ENCODE peak calls at places on chromosomes 12 and 14, in nine cellular contexts. One of them, this sample, is unnamed.

GRCh38 chr12:111024205-111024794 is 103.9 kb upstream of the MYL2 start:
- DNase-seq in LoVo: peak
- DNase-seq in AG20443: peak
- DNase-seq in stimulated activated CD4-positive, alpha-beta T cell treated with anti-CD3 and anti-CD28 coated beads, Interleukin-12 subunit alpha, Interleukin-12 subunit beta, amount 100 ng/mL, for 4 hours: peak
- DNase-seq in Karpas-422: peak
- DNase-seq in Peyer's patch: peak
- DNase-seq in mucosa of gallbladder: peak
- DNase-seq in AG08395: peak
- DNase-seq in ELR: peak
- DNase-seq in this sample: peak

GRCh38 chr12:82651489-82651888 is 35.2 kb upstream of the TMTC2 start:
- DNase-seq in stimulated activated CD4-positive, alpha-beta T cell treated with anti-CD3 and anti-CD28 coated beads, Interleukin-12 subunit alpha, Interleukin-12 subunit beta, amount 100 ng/mL, for 4 hours: no peak
- DNase-seq in AG20443: no peak
- DNase-seq in ELR: no peak
- DNase-seq in Karpas-422: no peak
- DNase-seq in Peyer's patch: no peak
- DNase-seq in LoVo: peak
- DNase-seq in AG08395: no peak
- DNase-seq in mucosa of gallbladder: no peak
- DNase-seq in this sample: no peak

GRCh38 chr12:4084631-4085030 is 188.9 kb upstream of the CCND2 start:
- DNase-seq in stimulated activated CD4-positive, alpha-beta T cell treated with anti-CD3 and anti-CD28 coated beads, Interleukin-12 subunit alpha, Interleukin-12 subunit beta, amount 100 ng/mL, for 4 hours: no peak
- DNase-seq in AG20443: no peak
- DNase-seq in mucosa of gallbladder: no peak
- DNase-seq in LoVo: no peak
- DNase-seq in ELR: no peak
- DNase-seq in Peyer's patch: no peak
- DNase-seq in Karpas-422: no peak
- DNase-seq in AG08395: no peak
- DNase-seq in this sample: no peak

GRCh38 chr14:94539181-94539580 is 22.1 kb upstream of the SERPINA4 start:
- DNase-seq in LoVo: no peak
- DNase-seq in AG20443: no peak
- DNase-seq in stimulated activated CD4-positive, alpha-beta T cell treated with anti-CD3 and anti-CD28 coated beads, Interleukin-12 subunit alpha, Interleukin-12 subunit beta, amount 100 ng/mL, for 4 hours: no peak
- DNase-seq in ELR: no peak
- DNase-seq in Peyer's patch: no peak
- DNase-seq in mucosa of gallbladder: no peak
- DNase-seq in AG08395: no peak
- DNase-seq in Karpas-422: no peak
- DNase-seq in this sample: no peak

GRCh38 chr14:101520621-101521305 is 40.5 kb upstream of the DIO3 start:
- DNase-seq in mucosa of gallbladder: peak
- DNase-seq in Karpas-422: no peak
- DNase-seq in AG08395: peak
- DNase-seq in stimulated activated CD4-positive, alpha-beta T cell treated with anti-CD3 and anti-CD28 coated beads, Interleukin-12 subunit alpha, Interleukin-12 subunit beta, amount 100 ng/mL, for 4 hours: no peak
- DNase-seq in AG20443: peak
- DNase-seq in LoVo: no peak
- DNase-seq in ELR: no peak
- DNase-seq in Peyer's patch: no peak
- DNase-seq in this sample: no peak

GRCh38 chr12:69688496-69689427 is 10.3 kb downstream of the BEST3 start:
- DNase-seq in stimulated activated CD4-positive, alpha-beta T cell treated with anti-CD3 and anti-CD28 coated beads, Interleukin-12 subunit alpha, Interleukin-12 subunit beta, amount 100 ng/mL, for 4 hours: peak
- DNase-seq in AG20443: peak
- DNase-seq in ELR: peak
- DNase-seq in Karpas-422: peak
- DNase-seq in AG08395: peak
- DNase-seq in mucosa of gallbladder: peak
- DNase-seq in Peyer's patch: no peak
- DNase-seq in LoVo: peak
- DNase-seq in this sample: no peak

GRCh38 chr14:101734241-101734847 is 27.2 kb upstream of the PPP2R5C start:
- DNase-seq in AG20443: no peak
- DNase-seq in ELR: no peak
- DNase-seq in Karpas-422: no peak
- DNase-seq in LoVo: no peak
- DNase-seq in mucosa of gallbladder: no peak
- DNase-seq in AG08395: no peak
- DNase-seq in stimulated activated CD4-positive, alpha-beta T cell treated with anti-CD3 and anti-CD28 coated beads, Interleukin-12 subunit alpha, Interleukin-12 subunit beta, amount 100 ng/mL, for 4 hours: no peak
- DNase-seq in Peyer's patch: no peak
- DNase-seq in this sample: no peak

GRCh38 chr12:2854669-2855453 is 2.0 kb downstream of the TEX52 start:
- DNase-seq in ELR: no peak
- DNase-seq in stimulated activated CD4-positive, alpha-beta T cell treated with anti-CD3 and anti-CD28 coated beads, Interleukin-12 subunit alpha, Interleukin-12 subunit beta, amount 100 ng/mL, for 4 hours: no peak
- DNase-seq in AG08395: no peak
- DNase-seq in LoVo: no peak
- DNase-seq in mucosa of gallbladder: no peak
- DNase-seq in AG20443: no peak
- DNase-seq in Karpas-422: no peak
- DNase-seq in Peyer's patch: no peak
- DNase-seq in this sample: no peak

GRCh38 chr12:127179199-127179598 is 1087.8 kb upstream of the TMEM132C start:
- DNase-seq in Karpas-422: no peak
- DNase-seq in AG20443: peak
- DNase-seq in LoVo: no peak
- DNase-seq in AG08395: peak
- DNase-seq in ELR: peak
- DNase-seq in Peyer's patch: no peak
- DNase-seq in mucosa of gallbladder: no peak
- DNase-seq in stimulated activated CD4-positive, alpha-beta T cell treated with anti-CD3 and anti-CD28 coated beads, Interleukin-12 subunit alpha, Interleukin-12 subunit beta, amount 100 ng/mL, for 4 hours: no peak
- DNase-seq in this sample: no peak

GRCh38 chr14:95696741-95697140 is 10.5 kb downstream of the TCL1B start:
- DNase-seq in ELR: no peak
- DNase-seq in Peyer's patch: no peak
- DNase-seq in Karpas-422: no peak
- DNase-seq in AG20443: no peak
- DNase-seq in stimulated activated CD4-positive, alpha-beta T cell treated with anti-CD3 and anti-CD28 coated beads, Interleukin-12 subunit alpha, Interleukin-12 subunit beta, amount 100 ng/mL, for 4 hours: no peak
- DNase-seq in LoVo: no peak
- DNase-seq in AG08395: no peak
- DNase-seq in mucosa of gallbladder: no peak
- DNase-seq in this sample: no peak

GRCh38 chr12:63068857-63069442 is 82.1 kb downstream of the AVPR1A start:
- DNase-seq in LoVo: peak
- DNase-seq in Karpas-422: peak
- DNase-seq in mucosa of gallbladder: peak
- DNase-seq in stimulated activated CD4-positive, alpha-beta T cell treated with anti-CD3 and anti-CD28 coated beads, Interleukin-12 subunit alpha, Interleukin-12 subunit beta, amount 100 ng/mL, for 4 hours: no peak
- DNase-seq in Peyer's patch: no peak
- DNase-seq in AG20443: peak
- DNase-seq in AG08395: peak
- DNase-seq in ELR: peak
- DNase-seq in this sample: no peak

GRCh38 chr14:32121948-32122347 is 44.8 kb downstream of the ARHGAP5 start:
- DNase-seq in mucosa of gallbladder: no peak
- DNase-seq in AG20443: no peak
- DNase-seq in Peyer's patch: no peak
- DNase-seq in stimulated activated CD4-positive, alpha-beta T cell treated with anti-CD3 and anti-CD28 coated beads, Interleukin-12 subunit alpha, Interleukin-12 subunit beta, amount 100 ng/mL, for 4 hours: no peak
- DNase-seq in LoVo: no peak
- DNase-seq in ELR: peak
- DNase-seq in AG08395: no peak
- DNase-seq in Karpas-422: no peak
- DNase-seq in this sample: no peak

GRCh38 chr12:12007001-12007712 is 63.6 kb upstream of the BCL2L14 start:
- DNase-seq in AG08395: no peak
- DNase-seq in AG20443: no peak
- DNase-seq in Karpas-422: no peak
- DNase-seq in mucosa of gallbladder: no peak
- DNase-seq in ELR: peak
- DNase-seq in Peyer's patch: no peak
- DNase-seq in stimulated activated CD4-positive, alpha-beta T cell treated with anti-CD3 and anti-CD28 coated beads, Interleukin-12 subunit alpha, Interleukin-12 subunit beta, amount 100 ng/mL, for 4 hours: peak
- DNase-seq in LoVo: peak
- DNase-seq in this sample: peak

GRCh38 chr14:30375280-30375892 is 183.6 kb upstream of the G2E3 start:
- DNase-seq in Karpas-422: peak
- DNase-seq in AG20443: peak
- DNase-seq in stimulated activated CD4-positive, alpha-beta T cell treated with anti-CD3 and anti-CD28 coated beads, Interleukin-12 subunit alpha, Interleukin-12 subunit beta, amount 100 ng/mL, for 4 hours: peak
- DNase-seq in Peyer's patch: peak
- DNase-seq in LoVo: peak
- DNase-seq in mucosa of gallbladder: peak
- DNase-seq in AG08395: peak
- DNase-seq in ELR: peak
- DNase-seq in this sample: peak

GRCh38 chr14:85154714-85155113 is 375.2 kb upstream of the FLRT2 start:
- DNase-seq in mucosa of gallbladder: no peak
- DNase-seq in ELR: no peak
- DNase-seq in Karpas-422: no peak
- DNase-seq in AG08395: no peak
- DNase-seq in Peyer's patch: no peak
- DNase-seq in LoVo: no peak
- DNase-seq in stimulated activated CD4-positive, alpha-beta T cell treated with anti-CD3 and anti-CD28 coated beads, Interleukin-12 subunit alpha, Interleukin-12 subunit beta, amount 100 ng/mL, for 4 hours: no peak
- DNase-seq in AG20443: no peak
- DNase-seq in this sample: no peak

GRCh38 chr14:51448831-51449665 is 202.7 kb upstream of the FRMD6 start:
- DNase-seq in AG08395: peak
- DNase-seq in mucosa of gallbladder: peak
- DNase-seq in stimulated activated CD4-positive, alpha-beta T cell treated with anti-CD3 and anti-CD28 coated beads, Interleukin-12 subunit alpha, Interleukin-12 subunit beta, amount 100 ng/mL, for 4 hours: no peak
- DNase-seq in Peyer's patch: no peak
- DNase-seq in AG20443: peak
- DNase-seq in ELR: no peak
- DNase-seq in Karpas-422: no peak
- DNase-seq in LoVo: no peak
- DNase-seq in this sample: no peak

GRCh38 chr12:545835-546234 is 86.1 kb downstream of the B4GALNT3 start:
- DNase-seq in AG20443: no peak
- DNase-seq in Karpas-422: no peak
- DNase-seq in ELR: no peak
- DNase-seq in Peyer's patch: no peak
- DNase-seq in stimulated activated CD4-positive, alpha-beta T cell treated with anti-CD3 and anti-CD28 coated beads, Interleukin-12 subunit alpha, Interleukin-12 subunit beta, amount 100 ng/mL, for 4 hours: no peak
- DNase-seq in AG08395: no peak
- DNase-seq in mucosa of gallbladder: no peak
- DNase-seq in LoVo: no peak
- DNase-seq in this sample: no peak

GRCh38 chr12:47717443-47718193 is 7.7 kb downstream of the ENDOU start:
- DNase-seq in Karpas-422: peak
- DNase-seq in Peyer's patch: peak
- DNase-seq in ELR: peak
- DNase-seq in AG08395: peak
- DNase-seq in LoVo: peak
- DNase-seq in mucosa of gallbladder: peak
- DNase-seq in stimulated activated CD4-positive, alpha-beta T cell treated with anti-CD3 and anti-CD28 coated beads, Interleukin-12 subunit alpha, Interleukin-12 subunit beta, amount 100 ng/mL, for 4 hours: peak
- DNase-seq in AG20443: peak
- DNase-seq in this sample: no peak

GRCh38 chr12:28130625-28131598 is 59.3 kb upstream of the CCDC91 start:
- DNase-seq in Karpas-422: no peak
- DNase-seq in stimulated activated CD4-positive, alpha-beta T cell treated with anti-CD3 and anti-CD28 coated beads, Interleukin-12 subunit alpha, Interleukin-12 subunit beta, amount 100 ng/mL, for 4 hours: no peak
- DNase-seq in ELR: peak
- DNase-seq in Peyer's patch: no peak
- DNase-seq in AG08395: peak
- DNase-seq in LoVo: peak
- DNase-seq in mucosa of gallbladder: no peak
- DNase-seq in AG20443: peak
- DNase-seq in this sample: no peak

GRCh38 chr14:63210812-63211211 is 6.6 kb downstream of the RHOJ start:
- DNase-seq in ELR: no peak
- DNase-seq in AG20443: no peak
- DNase-seq in Peyer's patch: no peak
- DNase-seq in stimulated activated CD4-positive, alpha-beta T cell treated with anti-CD3 and anti-CD28 coated beads, Interleukin-12 subunit alpha, Interleukin-12 subunit beta, amount 100 ng/mL, for 4 hours: no peak
- DNase-seq in mucosa of gallbladder: no peak
- DNase-seq in Karpas-422: no peak
- DNase-seq in AG08395: no peak
- DNase-seq in LoVo: no peak
- DNase-seq in this sample: no peak

GRCh38 chr12:94879542-94879941 is 124.0 kb downstream of the NDUFA12 start:
- DNase-seq in mucosa of gallbladder: no peak
- DNase-seq in AG20443: no peak
- DNase-seq in ELR: peak
- DNase-seq in Karpas-422: peak
- DNase-seq in AG08395: no peak
- DNase-seq in stimulated activated CD4-positive, alpha-beta T cell treated with anti-CD3 and anti-CD28 coated beads, Interleukin-12 subunit alpha, Interleukin-12 subunit beta, amount 100 ng/mL, for 4 hours: no peak
- DNase-seq in LoVo: peak
- DNase-seq in Peyer's patch: no peak
- DNase-seq in this sample: no peak

GRCh38 chr12:128603573-128604120 is 220.1 kb downstream of the SLC15A4 start:
- DNase-seq in AG20443: no peak
- DNase-seq in mucosa of gallbladder: no peak
- DNase-seq in stimulated activated CD4-positive, alpha-beta T cell treated with anti-CD3 and anti-CD28 coated beads, Interleukin-12 subunit alpha, Interleukin-12 subunit beta, amount 100 ng/mL, for 4 hours: no peak
- DNase-seq in Karpas-422: no peak
- DNase-seq in Peyer's patch: no peak
- DNase-seq in AG08395: no peak
- DNase-seq in ELR: no peak
- DNase-seq in LoVo: no peak
- DNase-seq in this sample: no peak

GRCh38 chr12:124428136-124428791 is 133.4 kb downstream of the RFLNA start:
- DNase-seq in mucosa of gallbladder: peak
- DNase-seq in Karpas-422: no peak
- DNase-seq in AG20443: peak
- DNase-seq in LoVo: no peak
- DNase-seq in Peyer's patch: no peak
- DNase-seq in ELR: peak
- DNase-seq in stimulated activated CD4-positive, alpha-beta T cell treated with anti-CD3 and anti-CD28 coated beads, Interleukin-12 subunit alpha, Interleukin-12 subunit beta, amount 100 ng/mL, for 4 hours: no peak
- DNase-seq in AG08395: peak
- DNase-seq in this sample: no peak

GRCh38 chr14:26995301-26995700 is 397.5 kb upstream of the NOVA1 start:
- DNase-seq in AG08395: no peak
- DNase-seq in ELR: no peak
- DNase-seq in LoVo: no peak
- DNase-seq in mucosa of gallbladder: no peak
- DNase-seq in Peyer's patch: no peak
- DNase-seq in Karpas-422: no peak
- DNase-seq in stimulated activated CD4-positive, alpha-beta T cell treated with anti-CD3 and anti-CD28 coated beads, Interleukin-12 subunit alpha, Interleukin-12 subunit beta, amount 100 ng/mL, for 4 hours: no peak
- DNase-seq in AG20443: no peak
- DNase-seq in this sample: no peak

GRCh38 chr14:98592611-98593170 is 679.3 kb downstream of the BCL11B start:
- DNase-seq in Peyer's patch: no peak
- DNase-seq in mucosa of gallbladder: no peak
- DNase-seq in LoVo: no peak
- DNase-seq in ELR: no peak
- DNase-seq in stimulated activated CD4-positive, alpha-beta T cell treated with anti-CD3 and anti-CD28 coated beads, Interleukin-12 subunit alpha, Interleukin-12 subunit beta, amount 100 ng/mL, for 4 hours: no peak
- DNase-seq in Karpas-422: no peak
- DNase-seq in AG20443: no peak
- DNase-seq in AG08395: no peak
- DNase-seq in this sample: no peak